ENCODE peak calls at places on chromosomes 3 and 15, in six cellular contexts. P is left lung; E is CD4-positive, alpha-beta T cell; G is glutamatergic neuron; Q is tibial nerve; U is cardiac muscle cell. Y is an unnamed sample.

GRCh38 chr3:147413712-147414325 is 4.7 kb downstream of the ZIC1 start:
- DNase-seq in P (no peak), E (no peak), G (no peak), Q (no peak), U (no peak), Y (no peak)

GRCh38 chr3:58111513-58112184 is 99.1 kb downstream of the DNASE1L3 start:
- DNase-seq in P (peak; percentile 73), E (no peak), G (no peak), Q (no peak), U (no peak), Y (peak; percentile 38)

GRCh38 chr3:107884719-107885460 is 205.9 kb downstream of the CD47 start:
- DNase-seq in P (no peak), E (no peak), G (no peak), Q (no peak), U (peak; percentile 75), Y (no peak)

GRCh38 chr3:123743121-123743520 is 141.0 kb downstream of the MYLK start:
- DNase-seq in P (no peak), E (no peak), G (no peak), Q (no peak), U (no peak), Y (no peak)

GRCh38 chr3:156803949-156804741 is 22.0 kb upstream of the LEKR1 start:
- DNase-seq in P (no peak), E (no peak), G (no peak), Q (no peak), U (no peak), Y (no peak)

GRCh38 chr3:194939949-194940770 is 254.5 kb downstream of the FAM43A start:
- DNase-seq in P (no peak), E (no peak), G (no peak), Q (no peak), U (no peak), Y (no peak)

GRCh38 chr3:105746226-105746996 is 122.4 kb downstream of the CBLB start:
- DNase-seq in P (no peak), E (no peak), G (no peak), Q (no peak), U (no peak), Y (no peak)

GRCh38 chr3:21290557-21290956 is 460.5 kb downstream of the ZNF385D start:
- DNase-seq in P (no peak), E (no peak), G (peak; percentile 31), Q (no peak), U (peak; percentile 11), Y (no peak)

GRCh38 chr3:61928020-61928419 is 366.6 kb downstream of the PTPRG start:
- DNase-seq in P (no peak), E (no peak), G (no peak), Q (no peak), U (peak; percentile 27), Y (no peak)

GRCh38 chr3:132255041-132255745 is 62.0 kb upstream of the ACP3 start:
- DNase-seq in P (no peak), E (no peak), G (no peak), Q (no peak), U (peak; percentile 77), Y (no peak)

GRCh38 chr3:58158427-58159153 is 52.2 kb downstream of the DNASE1L3 start:
- DNase-seq in P (no peak), E (no peak), G (no peak), Q (no peak), U (no peak), Y (no peak)

GRCh38 chr3:156542101-156543042 is 12.5 kb downstream of the SSR3 start:
- DNase-seq in P (no peak), E (no peak), G (no peak), Q (peak; percentile 32), U (no peak), Y (no peak)

GRCh38 chr3:157056035-157056434 is 103.9 kb downstream of the CCNL1 start:
- DNase-seq in P (no peak), E (no peak), G (no peak), Q (no peak), U (no peak), Y (no peak)

GRCh38 chr3:128353991-128354687 is 112.6 kb downstream of the DNAJB8 start:
- DNase-seq in P (peak; percentile 18), E (no peak), G (no peak), Q (no peak), U (no peak), Y (no peak)

GRCh38 chr15:74957301-74958035 is 896 bp upstream of the RPP25 start:
- DNase-seq in P (no peak), E (no peak), G (no peak), Q (no peak), U (peak; percentile 53), Y (no peak)

GRCh38 chr15:72722071-72722696 is 36.2 kb downstream of the BBS4 start:
- DNase-seq in P (peak; percentile 53), E (peak; percentile 80), G (peak; percentile 77), Q (peak; percentile 21), U (peak; percentile 85), Y (peak; percentile 29)

GRCh38 chr3:183244219-183244618 is 8.8 kb upstream of the B3GNT5 start:
- DNase-seq in P (peak; percentile 76), E (no peak), G (no peak), Q (peak; percentile 40), U (peak; percentile 80), Y (no peak)

GRCh38 chr3:50584391-50584790 is 15.1 kb downstream of the HEMK1 start:
- DNase-seq in P (no peak), E (no peak), G (no peak), Q (no peak), U (peak; percentile 69), Y (no peak)

GRCh38 chr3:50580683-50581458 is 11.5 kb downstream of the HEMK1 start:
- DNase-seq in P (no peak), E (no peak), G (no peak), Q (no peak), U (no peak), Y (no peak)

GRCh38 chr3:50583897-50584296 is 14.6 kb downstream of the HEMK1 start:
- DNase-seq in P (peak; percentile 83), E (no peak), G (no peak), Q (peak; percentile 63), U (no peak), Y (no peak)

GRCh38 chr3:50582083-50582482 is 12.8 kb downstream of the HEMK1 start:
- DNase-seq in P (no peak), E (no peak), G (no peak), Q (no peak), U (no peak), Y (no peak)

DNA sequence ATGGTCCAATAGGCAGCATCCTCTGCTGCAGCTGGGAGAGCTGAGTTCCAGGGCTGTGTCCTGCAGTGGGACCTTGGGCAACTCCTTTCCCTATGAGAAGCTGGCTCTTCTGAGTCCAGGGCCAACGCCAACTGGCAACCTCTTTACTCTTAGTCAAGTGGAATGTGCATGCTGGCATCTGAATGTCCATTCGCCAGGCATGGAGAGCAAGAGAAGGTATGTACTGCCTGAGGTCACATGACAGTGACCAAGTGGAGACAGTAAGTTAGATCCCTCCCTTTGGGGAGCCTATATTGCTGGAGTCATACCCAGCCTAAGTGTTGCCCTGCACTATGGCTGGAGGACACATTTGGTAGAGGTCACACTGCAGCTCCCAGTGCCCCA is 12.1 kb downstream of the HEMK1 start:
- DNase-seq in P (no peak), E (no peak), G (no peak), Q (no peak), U (no peak), Y (no peak)
- TF ChIP-seq CTCF in P (no peak), E (no peak), G (no peak), Q (no peak), U (no peak), Y (no peak)

GRCh38 chr15:77097921-77098320 is 27.0 kb upstream of the TSPAN3 start:
- DNase-seq in P (no peak), E (no peak), G (no peak), Q (no peak), U (no peak), Y (no peak)

GRCh38 chr15:77096131-77096530 is 25.2 kb upstream of the TSPAN3 start:
- DNase-seq in P (no peak), E (no peak), G (no peak), Q (no peak), U (no peak), Y (no peak)

GRCh38 chr15:77096541-77096940 is 25.6 kb upstream of the TSPAN3 start:
- DNase-seq in P (no peak), E (no peak), G (no peak), Q (no peak), U (no peak), Y (no peak)

GRCh38 chr15:77097317-77097721 is 26.4 kb upstream of the TSPAN3 start:
- DNase-seq in P (no peak), E (no peak), G (peak; percentile 24), Q (no peak), U (no peak), Y (no peak)

DNA sequence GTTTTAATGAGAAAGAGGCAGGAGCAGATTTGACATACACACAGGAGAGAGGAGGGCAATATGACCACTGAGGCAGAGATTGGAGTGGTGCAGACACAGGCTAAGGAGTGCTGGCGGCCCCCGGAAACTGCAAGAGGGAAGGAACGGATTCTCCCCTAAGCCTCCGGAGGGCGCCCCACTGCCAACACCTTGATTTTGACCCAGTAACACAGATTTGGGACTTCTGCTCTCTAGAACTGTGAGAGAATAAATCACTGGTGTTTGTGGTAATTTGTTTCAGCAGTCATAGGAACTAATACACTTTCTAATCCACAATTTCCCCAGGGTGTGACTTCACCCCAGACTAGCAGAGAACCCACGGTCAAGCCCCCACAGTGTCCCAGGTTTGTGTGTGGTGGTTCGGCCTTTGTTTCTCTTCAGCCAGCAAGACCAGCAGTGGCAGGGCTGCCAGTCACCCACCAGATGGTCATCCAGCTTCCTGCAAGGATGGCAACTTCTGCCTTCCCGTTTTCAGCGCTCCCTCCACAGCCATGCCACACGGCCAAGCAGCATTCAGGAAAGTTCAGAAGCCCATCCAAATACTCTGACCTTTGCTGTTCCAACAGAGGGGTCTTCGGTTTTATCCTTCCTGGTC is 23.6 kb upstream of the TSPAN3 start:
- DNase-seq in P (no peak), E (no peak), G (no peak), Q (no peak), U (no peak), Y (no peak)
- TF ChIP-seq CTCF in P (no peak), E (no peak), G (no peak), Q (no peak), U (peak; percentile 36), Y (peak; percentile 22)

GRCh38 chr3:37453393-37454391 is 279.3 kb upstream of the LRRFIP2 start:
- DNase-seq in P (peak; percentile 58), E (no peak), G (peak; percentile 74), Q (peak; percentile 37), U (peak; percentile 20), Y (no peak)
- TF ChIP-seq CTCF in P (no peak), E (no peak), G (peak; percentile 5), Q (peak; percentile 32), U (no peak), Y (peak; percentile 38)

DNA sequence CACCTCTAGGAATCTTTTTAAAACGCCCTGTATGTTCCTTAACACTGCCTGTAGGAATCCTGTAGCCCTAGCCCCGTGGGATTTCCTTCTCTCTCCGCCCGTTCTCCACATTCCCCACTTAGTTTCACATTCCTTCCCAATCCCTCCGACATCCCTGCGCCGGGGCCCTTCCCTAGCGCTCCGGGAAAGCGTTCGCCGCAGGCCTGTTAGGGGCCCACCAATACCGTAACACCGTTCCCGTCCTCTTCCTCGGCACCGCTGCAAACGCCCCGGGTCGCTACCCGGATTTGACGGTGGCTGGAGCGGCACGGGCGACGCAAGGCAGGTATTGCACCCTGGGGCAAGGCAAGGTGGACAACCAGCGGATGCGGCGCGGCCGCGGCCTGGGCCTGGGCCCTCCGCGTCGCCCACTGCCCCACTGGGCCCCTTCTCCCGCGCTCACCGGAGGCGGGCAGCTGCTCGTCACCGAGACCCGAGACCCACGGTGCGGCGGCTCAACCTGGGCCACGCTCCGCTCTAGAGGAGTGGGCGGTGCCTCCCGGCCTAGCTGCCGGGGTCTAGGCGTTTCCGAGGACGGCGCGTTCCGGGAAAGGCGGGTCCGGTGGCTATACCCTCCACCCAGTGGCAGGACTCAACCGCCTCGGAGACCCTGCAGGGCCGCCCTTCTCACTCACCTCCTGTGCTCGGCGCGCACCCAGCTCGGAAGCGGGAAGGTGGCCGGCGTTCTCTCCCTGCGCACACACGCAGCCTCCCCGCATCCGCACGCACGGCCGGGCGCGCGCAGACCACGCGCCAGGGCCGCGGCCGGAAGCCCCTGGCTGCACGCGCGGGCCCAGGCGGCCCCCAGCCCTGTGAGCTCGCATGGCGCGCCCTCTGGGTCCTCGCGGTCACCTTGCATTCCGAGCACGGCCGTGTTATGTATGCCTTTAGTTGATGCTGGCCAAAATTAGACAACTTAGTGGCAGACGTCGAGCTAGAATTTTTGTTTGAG is at the start of gene B3GALNT1:
- DNase-seq in P (peak; percentile 62), E (peak; percentile 35), G (peak; percentile 65), Q (no peak), U (peak; percentile 82), Y (peak; percentile 59)
- TF ChIP-seq CTCF in P (no peak), E (no peak), G (no peak), Q (no peak), U (no peak), Y (peak; percentile 15)